ENCODE peak calls at places on chromosome 16, in seven cellular contexts. One of them, this sample, is unnamed.

GRCh38 chr16:17129971-17130370 is 340.8 kb downstream of the XYLT1 start:
- DNase-seq in HepG2: no peak
- DNase-seq in HCT116: no peak
- DNase-seq in SK-N-SH: no peak
- DNase-seq in H1: no peak
- DNase-seq in K562: no peak
- DNase-seq in GM12878: no peak
- DNase-seq in this sample: no peak

GRCh38 chr16:11316331-11317015 is 28.8 kb upstream of the RMI2 start:
- DNase-seq in HepG2: no peak
- DNase-seq in HCT116: no peak
- DNase-seq in SK-N-SH: no peak
- DNase-seq in H1: peak
- DNase-seq in K562: no peak
- DNase-seq in GM12878: no peak
- DNase-seq in this sample: no peak

GRCh38 chr16:9176547-9177418 is 85.3 kb downstream of the HAPSTR1 start:
- DNase-seq in HepG2: peak
- DNase-seq in HCT116: no peak
- DNase-seq in SK-N-SH: no peak
- DNase-seq in H1: no peak
- DNase-seq in K562: no peak
- DNase-seq in GM12878: no peak
- DNase-seq in this sample: no peak

GRCh38 chr16:62642677-62643076 is 606.4 kb upstream of the CDH8 start:
- DNase-seq in HepG2: no peak
- DNase-seq in HCT116: no peak
- DNase-seq in SK-N-SH: no peak
- DNase-seq in H1: no peak
- DNase-seq in K562: no peak
- DNase-seq in GM12878: no peak
- DNase-seq in this sample: no peak

GRCh38 chr16:28155293-28155692 is 56.5 kb downstream of the XPO6 start:
- DNase-seq in HepG2: no peak
- DNase-seq in HCT116: no peak
- DNase-seq in SK-N-SH: no peak
- DNase-seq in H1: no peak
- DNase-seq in K562: no peak
- DNase-seq in GM12878: no peak
- DNase-seq in this sample: no peak

GRCh38 chr16:86029131-86029741 is 130.3 kb downstream of the IRF8 start:
- DNase-seq in HepG2: no peak
- DNase-seq in HCT116: no peak
- DNase-seq in SK-N-SH: no peak
- DNase-seq in H1: no peak
- DNase-seq in K562: no peak
- DNase-seq in GM12878: no peak
- DNase-seq in this sample: no peak

GRCh38 chr16:69941251-69942098 is 9.7 kb upstream of the CLEC18A start:
- DNase-seq in HepG2: no peak
- DNase-seq in HCT116: no peak
- DNase-seq in SK-N-SH: no peak
- DNase-seq in H1: no peak
- DNase-seq in K562: no peak
- DNase-seq in GM12878: no peak
- DNase-seq in this sample: no peak

GRCh38 chr16:69500496-69500895 is 65.3 kb upstream of the NFAT5 start:
- DNase-seq in HepG2: no peak
- DNase-seq in HCT116: no peak
- DNase-seq in SK-N-SH: no peak
- DNase-seq in H1: no peak
- DNase-seq in K562: no peak
- DNase-seq in GM12878: no peak
- DNase-seq in this sample: no peak

GRCh38 chr16:89453662-89454321 is 36.6 kb downstream of the ANKRD11 start:
- DNase-seq in HepG2: no peak
- DNase-seq in HCT116: no peak
- DNase-seq in SK-N-SH: no peak
- DNase-seq in H1: no peak
- DNase-seq in K562: peak
- DNase-seq in GM12878: no peak
- DNase-seq in this sample: peak

GRCh38 chr16:51034481-51035109 is 116.5 kb downstream of the SALL1 start:
- DNase-seq in HepG2: no peak
- DNase-seq in HCT116: no peak
- DNase-seq in SK-N-SH: no peak
- DNase-seq in H1: no peak
- DNase-seq in K562: no peak
- DNase-seq in GM12878: no peak
- DNase-seq in this sample: no peak

GRCh38 chr16:60655514-60656153 is 1380.6 kb downstream of the CDH8 start:
- DNase-seq in HepG2: no peak
- DNase-seq in HCT116: no peak
- DNase-seq in SK-N-SH: no peak
- DNase-seq in H1: no peak
- DNase-seq in K562: no peak
- DNase-seq in GM12878: no peak
- DNase-seq in this sample: no peak

GRCh38 chr16:48054881-48055601 is 100.8 kb downstream of the ABCC12 start:
- DNase-seq in HepG2: peak
- DNase-seq in HCT116: peak
- DNase-seq in SK-N-SH: peak
- DNase-seq in H1: peak
- DNase-seq in K562: peak
- DNase-seq in GM12878: no peak
- DNase-seq in this sample: no peak

GRCh38 chr16:28569011-28569410 is 15.3 kb downstream of the SGF29 start:
- DNase-seq in HepG2: no peak
- DNase-seq in HCT116: no peak
- DNase-seq in SK-N-SH: no peak
- DNase-seq in H1: no peak
- DNase-seq in K562: no peak
- DNase-seq in GM12878: no peak
- DNase-seq in this sample: no peak

GRCh38 chr16:84511180-84511800 is 6.8 kb upstream of the MEAK7 start:
- DNase-seq in HepG2: peak
- DNase-seq in HCT116: peak
- DNase-seq in SK-N-SH: peak
- DNase-seq in H1: peak
- DNase-seq in K562: peak
- DNase-seq in GM12878: peak
- DNase-seq in this sample: peak

GRCh38 chr16:16083421-16084156 is 134.2 kb downstream of the ABCC1 start:
- DNase-seq in HepG2: peak
- DNase-seq in HCT116: peak
- DNase-seq in SK-N-SH: no peak
- DNase-seq in H1: no peak
- DNase-seq in K562: peak
- DNase-seq in GM12878: no peak
- DNase-seq in this sample: peak

GRCh38 chr16:8752706-8753105 is 44.7 kb downstream of the TMEM186 start:
- DNase-seq in HepG2: no peak
- DNase-seq in HCT116: no peak
- DNase-seq in SK-N-SH: no peak
- DNase-seq in H1: no peak
- DNase-seq in K562: no peak
- DNase-seq in GM12878: no peak
- DNase-seq in this sample: no peak

GRCh38 chr16:85722497-85722896 is 28.4 kb downstream of the C16orf74 start:
- DNase-seq in HepG2: no peak
- DNase-seq in HCT116: no peak
- DNase-seq in SK-N-SH: no peak
- DNase-seq in H1: no peak
- DNase-seq in K562: no peak
- DNase-seq in GM12878: no peak
- DNase-seq in this sample: no peak

GRCh38 chr16:52912565-52913173 is 140.0 kb downstream of the CHD9NB start:
- DNase-seq in HepG2: peak
- DNase-seq in HCT116: peak
- DNase-seq in SK-N-SH: peak
- DNase-seq in H1: peak
- DNase-seq in K562: peak
- DNase-seq in GM12878: peak
- DNase-seq in this sample: peak
- TF ChIP-seq JUND in HepG2: no peak
- TF ChIP-seq JUND in HCT116: no peak
- TF ChIP-seq JUND in SK-N-SH: no peak
- TF ChIP-seq JUND in H1: no peak
- TF ChIP-seq JUND in K562: no peak
- TF ChIP-seq JUND in GM12878: no peak
- TF ChIP-seq JUND in this sample: no peak

DNA sequence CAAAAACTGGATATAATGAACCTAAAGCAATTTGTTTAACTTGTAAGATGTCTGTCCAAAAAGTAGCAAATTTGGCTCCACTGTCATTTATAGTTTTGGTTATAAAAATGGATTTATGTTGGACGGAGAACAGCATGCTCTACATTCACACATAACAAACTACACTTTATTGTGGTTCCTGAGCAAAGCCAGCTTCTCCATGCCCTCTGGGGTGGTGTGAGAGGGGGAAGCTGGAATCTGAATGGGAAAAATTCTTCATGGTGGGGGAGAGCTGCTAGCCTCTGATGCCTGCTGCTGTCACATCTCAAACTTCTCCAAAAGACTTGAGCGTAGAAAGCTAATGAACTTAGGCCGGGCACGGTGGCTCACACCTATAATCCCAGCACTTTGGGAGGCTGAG is 9.8 kb upstream of the METTL9 start:
- DNase-seq in HepG2: no peak
- DNase-seq in HCT116: no peak
- DNase-seq in SK-N-SH: no peak
- DNase-seq in H1: no peak
- DNase-seq in K562: no peak
- DNase-seq in GM12878: no peak
- DNase-seq in this sample: no peak
- TF ChIP-seq JUND in HepG2: no peak
- TF ChIP-seq JUND in HCT116: no peak
- TF ChIP-seq JUND in SK-N-SH: no peak
- TF ChIP-seq JUND in H1: no peak
- TF ChIP-seq JUND in K562: no peak
- TF ChIP-seq JUND in GM12878: no peak
- TF ChIP-seq JUND in this sample: no peak

GRCh38 chr16:1309888-1310831 is 724 bp downstream of the UBE2I start:
- DNase-seq in HepG2: no peak
- DNase-seq in HCT116: no peak
- DNase-seq in SK-N-SH: peak
- DNase-seq in H1: no peak
- DNase-seq in K562: peak
- DNase-seq in GM12878: no peak
- DNase-seq in this sample: no peak
- TF ChIP-seq JUND in HepG2: no peak
- TF ChIP-seq JUND in HCT116: no peak
- TF ChIP-seq JUND in SK-N-SH: no peak
- TF ChIP-seq JUND in H1: no peak
- TF ChIP-seq JUND in K562: no peak
- TF ChIP-seq JUND in GM12878: no peak
- TF ChIP-seq JUND in this sample: no peak

DNA sequence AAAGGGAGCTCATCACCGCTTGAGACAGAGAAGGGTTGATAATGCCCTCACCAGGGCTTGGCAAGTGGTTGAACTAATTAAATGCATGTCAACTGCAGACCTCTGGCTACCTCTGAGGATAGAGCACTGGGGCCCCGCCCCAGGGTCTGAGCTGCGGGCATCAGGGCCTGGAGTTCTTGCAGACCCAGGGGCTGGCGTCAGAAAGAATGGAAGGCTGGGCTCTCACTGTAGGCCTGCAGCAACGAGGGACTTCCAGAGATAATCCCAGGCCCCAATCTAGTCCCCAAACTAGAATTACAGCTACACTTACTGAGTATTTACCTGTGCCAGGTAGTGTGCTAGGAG is 122.4 kb downstream of the IRX5 start:
- DNase-seq in HepG2: no peak
- DNase-seq in HCT116: no peak
- DNase-seq in SK-N-SH: no peak
- DNase-seq in H1: no peak
- DNase-seq in K562: no peak
- DNase-seq in GM12878: no peak
- DNase-seq in this sample: no peak
- TF ChIP-seq JUND in HepG2: no peak
- TF ChIP-seq JUND in HCT116: no peak
- TF ChIP-seq JUND in SK-N-SH: no peak
- TF ChIP-seq JUND in H1: no peak
- TF ChIP-seq JUND in K562: no peak
- TF ChIP-seq JUND in GM12878: no peak
- TF ChIP-seq JUND in this sample: no peak

GRCh38 chr16:54286330-54287017 is at the start of gene IRX3:
- DNase-seq in HepG2: peak
- DNase-seq in HCT116: peak
- DNase-seq in SK-N-SH: peak
- DNase-seq in H1: peak
- DNase-seq in K562: no peak
- DNase-seq in GM12878: no peak
- DNase-seq in this sample: peak
- TF ChIP-seq JUND in HepG2: no peak
- TF ChIP-seq JUND in HCT116: no peak
- TF ChIP-seq JUND in SK-N-SH: no peak
- TF ChIP-seq JUND in H1: no peak
- TF ChIP-seq JUND in K562: no peak
- TF ChIP-seq JUND in GM12878: no peak
- TF ChIP-seq JUND in this sample: no peak

DNA sequence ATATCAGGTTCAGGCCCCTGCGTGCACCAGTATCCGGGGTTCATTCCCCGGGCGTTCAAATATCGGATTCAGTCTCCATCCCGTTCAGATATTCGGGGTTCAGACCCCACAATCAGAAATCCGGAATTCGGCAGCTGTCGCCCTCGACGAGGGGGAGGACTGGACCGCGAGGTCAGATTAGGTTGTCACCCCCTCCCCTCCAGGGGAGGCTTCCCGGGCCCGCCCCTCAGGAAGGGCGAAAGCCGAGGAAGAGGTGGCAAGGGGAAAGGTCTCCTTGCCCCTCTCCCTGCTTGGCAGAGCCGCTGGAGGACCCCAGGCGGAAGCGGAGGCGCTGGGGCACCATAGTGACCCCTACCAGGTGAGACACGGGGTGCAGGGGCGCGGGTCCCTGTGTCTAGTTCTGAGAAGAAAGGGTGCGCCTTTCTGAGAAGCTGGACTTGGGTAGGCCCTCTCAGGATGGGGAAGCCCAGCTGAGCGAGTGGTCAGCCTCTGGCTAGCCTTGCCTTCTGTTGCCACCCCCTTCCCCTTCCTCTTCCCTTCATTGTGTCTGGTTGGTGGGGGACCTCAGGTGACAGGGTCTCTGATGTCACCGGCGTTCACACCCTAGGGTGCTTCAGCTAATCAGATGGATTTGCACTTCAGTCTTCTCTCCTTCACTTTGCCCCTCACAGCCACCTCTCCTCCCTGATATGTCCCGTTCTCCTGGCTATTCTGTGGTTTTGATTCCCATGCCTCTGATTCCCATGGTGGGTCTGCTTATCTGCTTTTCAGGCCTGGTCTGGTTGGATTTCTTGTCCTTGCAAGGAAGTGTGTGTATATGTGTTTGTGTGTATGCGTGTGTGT is 844 bp downstream of the TAOK2 start:
- DNase-seq in HepG2: no peak
- DNase-seq in HCT116: no peak
- DNase-seq in SK-N-SH: peak
- DNase-seq in H1: no peak
- DNase-seq in K562: peak
- DNase-seq in GM12878: no peak
- DNase-seq in this sample: no peak
- TF ChIP-seq JUND in HepG2: no peak
- TF ChIP-seq JUND in HCT116: no peak
- TF ChIP-seq JUND in SK-N-SH: no peak
- TF ChIP-seq JUND in H1: no peak
- TF ChIP-seq JUND in K562: no peak
- TF ChIP-seq JUND in GM12878: no peak
- TF ChIP-seq JUND in this sample: no peak

This sample was measured in T47D.